ENCODE peak calls at places on chromosome 18, in seven cellular contexts. P is EL; B is stimulated activated CD4-positive, alpha-beta T cell treated with anti-CD3 and anti-CD28 coated beads, TNF-alpha, amount 100 ng/mL, for 24 hours; X is GM18507; F is mesendoderm; H is HL-60; Z is stimulated activated CD8-positive, alpha-beta memory T cell treated with anti-CD3 and anti-CD28 coated beads, Interleukin-2, amount 100 ng/mL, for 1 hour. G is an unnamed sample.

GRCh38 chr18:44198296-44199284 is 482.1 kb upstream of the SETBP1 start:
- DNase-seq in P (no peak), B (no peak), X (no peak), F (no peak), H (no peak), Z (no peak), G (no peak)

GRCh38 chr18:840080-840408 is 28.0 kb upstream of the YES1 start:
- DNase-seq in P (no peak), B (no peak), X (no peak), F (no peak), H (no peak), Z (no peak), G (no peak)

GRCh38 chr18:78603584-78603983 is 376.0 kb upstream of the SALL3 start:
- DNase-seq in P (no peak), B (no peak), X (no peak), F (no peak), H (no peak), Z (no peak), G (no peak)

GRCh38 chr18:79001001-79001400 is 21.4 kb downstream of the SALL3 start:
- DNase-seq in P (no peak), B (no peak), X (no peak), F (no peak), H (no peak), Z (no peak), G (no peak)

GRCh38 chr18:13530879-13531387 is 195.4 kb downstream of the FAM210A start:
- DNase-seq in P (peak; percentile 30), B (no peak), X (no peak), F (peak; percentile 59), H (peak; percentile 68), Z (no peak), G (no peak)

GRCh38 chr18:48127546-48128105 is 197.2 kb upstream of the SMAD2 start:
- DNase-seq in P (no peak), B (no peak), X (no peak), F (no peak), H (no peak), Z (no peak), G (no peak)

GRCh38 chr18:55233850-55234249 is 274.6 kb upstream of the CCDC68 start:
- DNase-seq in P (peak; percentile 61), B (no peak), X (no peak), F (no peak), H (peak; percentile 41), Z (no peak), G (no peak)

GRCh38 chr18:48325115-48325670 is 84.0 kb downstream of the ZBTB7C start:
- DNase-seq in P (no peak), B (no peak), X (no peak), F (no peak), H (no peak), Z (no peak), G (no peak)

GRCh38 chr18:9914334-9914583 is 443 bp downstream of the VAPA start:
- DNase-seq in P (peak; percentile 56), B (no peak), X (no peak), F (peak; percentile 51), H (no peak), Z (no peak), G (no peak)